ENCODE peak calls at places on chromosomes 5 and 9, in six cellular contexts. F, Q, S, R, X and N are unnamed samples.

GRCh38 chr5:87369431-87369830 is 43.3 kb downstream of the CCNH start:
- DNase-seq in F (no peak), Q (no peak), S (no peak), R (no peak), X (no peak), N (no peak)

GRCh38 chr9:136847827-136848392 is 1.3 kb upstream of the PHPT1 start:
- DNase-seq in F (peak; percentile 90), Q (peak; percentile 83), S (no peak), R (peak; percentile 78), X (peak; percentile 91), N (peak; percentile 51)

GRCh38 chr9:71285191-71285656 is 163.8 kb upstream of the TRPM3 start:
- DNase-seq in F (peak; percentile 77), Q (peak; percentile 71), S (no peak), R (peak; percentile 75), X (peak; percentile 70), N (peak; percentile 41)

GRCh38 chr9:20624201-20625002 is 2.1 kb upstream of the MLLT3 start:
- DNase-seq in F (peak; percentile 88), Q (peak; percentile 81), S (no peak), R (peak; percentile 77), X (peak; percentile 84), N (peak; percentile 69)

GRCh38 chr5:83516361-83516760 is 44.8 kb downstream of the VCAN start:
- DNase-seq in F (no peak), Q (no peak), S (no peak), R (no peak), X (no peak), N (no peak)

GRCh38 chr5:133489632-133490031 is 122.7 kb downstream of the FSTL4 start:
- DNase-seq in F (no peak), Q (no peak), S (no peak), R (no peak), X (peak; percentile 59), N (no peak)

GRCh38 chr9:128787583-128788156 is 617 bp downstream of the TBC1D13 start:
- DNase-seq in F (peak; percentile 11), Q (no peak), S (no peak), R (no peak), X (no peak), N (no peak)

GRCh38 chr9:15525958-15526357 is 15.2 kb upstream of the PSIP1 start:
- DNase-seq in F (no peak), Q (no peak), S (no peak), R (no peak), X (no peak), N (no peak)

GRCh38 chr5:103260951-103261350 is 2.4 kb downstream of the MACIR start:
- DNase-seq in F (no peak), Q (no peak), S (no peak), R (no peak), X (peak; percentile 69), N (no peak)

GRCh38 chr9:75844321-75844720 is 46.2 kb upstream of the PCSK5 start:
- DNase-seq in F (no peak), Q (no peak), S (no peak), R (no peak), X (no peak), N (no peak)

GRCh38 chr5:148820778-148821395 is 5.5 kb upstream of the ADRB2 start:
- DNase-seq in F (peak; percentile 67), Q (peak; percentile 40), S (no peak), R (peak; percentile 14), X (peak; percentile 32), N (peak; percentile 32)

GRCh38 chr5:77426670-77427069 is 65.4 kb downstream of the WDR41 start:
- DNase-seq in F (peak; percentile 78), Q (peak; percentile 47), S (no peak), R (no peak), X (no peak), N (no peak)

GRCh38 chr5:79517601-79518000 is 3.7 kb upstream of the HOMER1 start:
- DNase-seq in F (no peak), Q (no peak), S (no peak), R (no peak), X (no peak), N (no peak)

GRCh38 chr5:169860585-169860984 is 119.7 kb downstream of the INSYN2B start:
- DNase-seq in F (no peak), Q (no peak), S (no peak), R (no peak), X (peak; percentile 27), N (no peak)

GRCh38 chr5:145902421-145902820 is 29.6 kb upstream of the GRXCR2 start:
- DNase-seq in F (peak; percentile 17), Q (no peak), S (no peak), R (no peak), X (no peak), N (no peak)

GRCh38 chr5:13866792-13867191 is 77.7 kb downstream of the DNAH5 start:
- DNase-seq in F (peak; percentile 53), Q (peak; percentile 39), S (no peak), R (peak; percentile 63), X (peak; percentile 35), N (peak; percentile 19)

GRCh38 chr5:83401122-83401620 is 70.4 kb upstream of the VCAN start:
- DNase-seq in F (no peak), Q (no peak), S (no peak), R (no peak), X (peak; percentile 52), N (no peak)

GRCh38 chr9:130446111-130446861 is 1.5 kb downstream of the ASS1 start:
- DNase-seq in F (peak; percentile 78), Q (peak; percentile 90), S (peak; percentile 98), R (no peak), X (no peak), N (no peak)

GRCh38 chr9:92774274-92774673 is 9.6 kb upstream of the BICD2 start:
- DNase-seq in F (peak; percentile 85), Q (peak; percentile 92), S (no peak), R (no peak), X (no peak), N (no peak)

GRCh38 chr9:37432020-37432419 is 9.5 kb downstream of the GRHPR start:
- DNase-seq in F (no peak), Q (no peak), S (no peak), R (no peak), X (no peak), N (no peak)

GRCh38 chr9:72828281-72828731 is 124.5 kb downstream of the ALDH1A1 start:
- DNase-seq in F (peak; percentile 42), Q (no peak), S (no peak), R (no peak), X (no peak), N (no peak)

GRCh38 chr9:100700689-100701318 is 122.9 kb downstream of the CAVIN4 start:
- DNase-seq in F (peak; percentile 15), Q (no peak), S (no peak), R (peak; percentile 20), X (peak; percentile 31), N (peak; percentile 40)

GRCh38 chr5:40223884-40224402 is 455.8 kb upstream of the PTGER4 start:
- DNase-seq in F (peak; percentile 94), Q (peak; percentile 97), S (no peak), R (no peak), X (peak; percentile 67), N (peak; percentile 6)

GRCh38 chr9:23819403-23819802 is 6.6 kb downstream of the ELAVL2 start:
- DNase-seq in F (no peak), Q (no peak), S (no peak), R (no peak), X (no peak), N (no peak)
- H3K4me3 ChIP-seq in F (no peak overlapping the region), Q (no peak overlapping the region), S (no peak overlapping the region), R (no peak overlapping the region), X (no peak overlapping the region), N (no peak overlapping the region)

DNA sequence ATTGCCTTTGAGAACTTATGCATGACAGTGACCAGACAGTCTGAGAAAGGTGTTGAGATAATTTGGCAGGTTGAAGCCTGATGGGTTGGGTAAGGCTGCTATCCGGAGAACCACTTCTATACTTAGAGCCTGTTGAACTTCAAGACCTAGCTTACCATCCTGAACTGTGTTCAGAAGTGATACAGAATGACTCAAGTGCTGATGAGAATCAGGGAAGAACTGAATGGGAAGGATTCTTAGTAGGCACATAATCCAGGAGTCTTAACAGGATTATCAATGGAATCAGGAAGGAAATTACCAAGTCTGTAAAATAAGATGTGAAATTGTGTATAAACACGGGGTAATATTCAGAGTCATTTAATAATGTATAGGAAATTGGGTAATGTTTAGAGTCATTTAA is 9.0 kb upstream of the PAPPA start:
- DNase-seq in F (no peak), Q (no peak), S (no peak), R (no peak), X (no peak), N (no peak)
- H3K4me3 ChIP-seq in F (no peak overlapping the region), Q (no peak overlapping the region), S (no peak overlapping the region), R (no peak overlapping the region), X (no peak overlapping the region), N (no peak overlapping the region)

GRCh38 chr9:98084396-98084795 is 27.9 kb downstream of the NANS start:
- DNase-seq in F (peak; percentile 37), Q (no peak), S (no peak), R (no peak), X (no peak), N (no peak)

GRCh38 chr9:98086461-98086860 is 29.9 kb downstream of the NANS start:
- DNase-seq in F (no peak), Q (no peak), S (no peak), R (no peak), X (no peak), N (no peak)

GRCh38 chr9:98085058-98085457 is 28.5 kb downstream of the NANS start:
- DNase-seq in F (no peak), Q (no peak), S (no peak), R (no peak), X (no peak), N (no peak)

GRCh38 chr9:98085955-98086354 is 29.4 kb downstream of the NANS start:
- DNase-seq in F (peak; percentile 41), Q (no peak), S (no peak), R (peak; percentile 59), X (peak; percentile 28), N (no peak)

GRCh38 chr9:98087420-98088354 is 31.2 kb downstream of the NANS start:
- DNase-seq in F (peak; percentile 41), Q (peak; percentile 55), S (no peak), R (peak; percentile 32), X (no peak), N (no peak)
- H3K4me3 ChIP-seq in F (peak overlapping the region; percentile 13), Q (peak overlapping the region; percentile 22), S (peak overlapping the region; percentile 41), R (peak overlapping the region; percentile 76), X (no peak overlapping the region), N (no peak overlapping the region)

GRCh38 chr5:107254214-107254901 is 416.4 kb downstream of the EFNA5 start:
- DNase-seq in F (no peak), Q (no peak), S (no peak), R (no peak), X (no peak), N (no peak)

GRCh38 chr5:107251151-107251550 is 419.6 kb downstream of the EFNA5 start:
- DNase-seq in F (no peak), Q (no peak), S (no peak), R (no peak), X (no peak), N (no peak)

GRCh38 chr5:107257885-107258520 is 412.7 kb downstream of the EFNA5 start:
- DNase-seq in F (no peak), Q (peak; percentile 6), S (no peak), R (no peak), X (peak; percentile 11), N (no peak)

GRCh38 chr5:107253246-107253645 is 417.5 kb downstream of the EFNA5 start:
- DNase-seq in F (no peak), Q (no peak), S (no peak), R (no peak), X (no peak), N (no peak)

DNA sequence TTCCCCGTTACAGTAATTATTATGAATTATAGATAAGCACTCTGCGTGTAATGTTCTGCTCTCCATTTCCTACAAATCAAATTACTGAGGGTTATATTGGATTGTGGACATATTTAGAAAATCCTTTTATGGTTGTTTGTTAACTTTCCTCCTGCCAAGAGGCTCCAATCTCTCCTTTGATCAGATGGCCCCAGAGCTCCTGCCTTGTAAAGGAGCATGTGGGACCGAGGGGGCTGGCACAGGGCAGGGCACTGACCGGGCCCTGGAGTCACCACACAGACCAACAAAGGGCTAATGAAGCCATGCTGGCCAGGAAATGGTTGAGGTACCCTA is 415.9 kb downstream of the EFNA5 start:
- DNase-seq in F (no peak), Q (no peak), S (no peak), R (no peak), X (no peak), N (no peak)
- H3K4me3 ChIP-seq in F (no peak overlapping the region), Q (no peak overlapping the region), S (no peak overlapping the region), R (no peak overlapping the region), X (no peak overlapping the region), N (no peak overlapping the region)